ENCODE peak calls at places on chromosomes 12 and 14, in five cellular contexts. S, L, G, E and T are unnamed samples.

GRCh38 chr14:22824711-22825359 is 4.9 kb upstream of the MRPL52 start:
- DNase-seq in S (no peak), E (peak), L (no peak), G (peak), T (peak)

GRCh38 chr12:24778486-24779304 is 170.2 kb downstream of the BCAT1 start:
- DNase-seq in S (no peak), L (no peak), E (peak), G (peak), T (peak)

GRCh38 chr14:68784298-68784910 is 8.5 kb downstream of the ZFP36L1 start:
- DNase-seq in E (peak), G (peak), L (no peak), S (no peak), T (no peak)

GRCh38 chr14:100708349-100709217 is 18.1 kb upstream of the DLK1 start:
- DNase-seq in S (no peak), L (peak), E (no peak), G (peak), T (no peak)

GRCh38 chr12:38149395-38150073 is 167.0 kb upstream of the ALG10B start:
- DNase-seq in L (no peak), G (no peak), E (no peak), S (no peak), T (no peak)

GRCh38 chr12:109951136-109951535 is 45.0 kb downstream of the GIT2 start:
- DNase-seq in G (peak), E (no peak), S (no peak), L (no peak), T (peak)

GRCh38 chr12:49233842-49234526 is 30.9 kb upstream of the TUBA1C start:
- DNase-seq in G (no peak), L (peak), E (no peak), S (no peak), T (peak)

GRCh38 chr12:54161481-54162437 is 27.0 kb downstream of the SMUG1 start:
- DNase-seq in S (no peak), E (no peak), L (no peak), G (no peak), T (no peak)

GRCh38 chr12:124605869-124606774 is 38.7 kb upstream of the NCOR2 start:
- DNase-seq in E (peak), G (no peak), L (no peak), S (no peak), T (no peak)

GRCh38 chr12:102806592-102806991 is 110.5 kb downstream of the PAH start:
- DNase-seq in L (no peak), G (no peak), S (no peak), E (no peak), T (no peak)

GRCh38 chr12:105092336-105092735 is 8.1 kb upstream of the ALDH1L2 start:
- DNase-seq in L (peak), S (no peak), G (no peak), E (no peak), T (no peak)

GRCh38 chr12:16184691-16185090 is 92.8 kb downstream of the SLC15A5 start:
- DNase-seq in E (no peak), G (no peak), S (no peak), L (no peak), T (no peak)

GRCh38 chr12:50690923-50691322 is 73.0 kb upstream of the ATF1 start:
- DNase-seq in L (no peak), G (peak), E (no peak), S (no peak), T (peak)

GRCh38 chr14:68730811-68731425 is 61.9 kb downstream of the ZFP36L1 start:
- DNase-seq in G (no peak), L (peak), S (no peak), E (no peak), T (no peak)

GRCh38 chr12:23525450-23526072 is 423.9 kb downstream of the SOX5 start:
- DNase-seq in E (no peak), S (peak), L (no peak), G (no peak), T (peak)

GRCh38 chr14:92724516-92725340 is 23.7 kb downstream of the LGMN start:
- DNase-seq in G (no peak), S (no peak), L (no peak), E (no peak), T (no peak)

GRCh38 chr12:96164951-96165858 is 29.0 kb upstream of the ELK3 start:
- DNase-seq in S (no peak), L (no peak), G (no peak), E (peak), T (no peak)

GRCh38 chr14:49189381-49189780 is 396.8 kb downstream of the RPS29 start:
- DNase-seq in E (no peak), S (no peak), G (no peak), L (no peak), T (no peak)

GRCh38 chr14:64303471-64303917 is 9.3 kb upstream of the ESR2 start:
- DNase-seq in G (peak), S (no peak), L (peak), E (peak), T (peak)

GRCh38 chr12:132317233-132317938 is 12.0 kb downstream of the GALNT9 start:
- DNase-seq in S (no peak), G (no peak), E (no peak), L (no peak), T (no peak)

GRCh38 chr12:19138551-19139344 is 9.2 kb downstream of the PLEKHA5 start:
- DNase-seq in G (peak), S (peak), L (no peak), E (no peak), T (peak)

GRCh38 chr14:68625366-68626090 is 167.3 kb downstream of the ZFP36L1 start:
- DNase-seq in S (no peak), G (no peak), L (no peak), E (no peak), T (no peak)

GRCh38 chr14:101560534-101561113 is 671 bp upstream of the DIO3 start:
- DNase-seq in E (no peak), S (no peak), G (no peak), L (no peak), T (no peak)

GRCh38 chr12:43758247-43758727 is 303 bp downstream of the PUS7L start:
- DNase-seq in S (no peak), G (peak), E (no peak), L (no peak), T (peak)

GRCh38 chr14:79271122-79271521 is 940.2 kb downstream of the DIO2 start:
- DNase-seq in L (no peak), G (no peak), E (no peak), S (no peak), T (no peak)

GRCh38 chr12:65495233-65495632 is 216.8 kb downstream of the MSRB3 start:
- DNase-seq in E (no peak), L (no peak), G (peak), S (peak), T (peak)

GRCh38 chr14:53325176-53325806 is 172.2 kb upstream of the DDHD1 start:
- DNase-seq in L (no peak), E (no peak), G (peak), S (no peak), T (no peak)

GRCh38 chr12:65918057-65918456 is 93.8 kb downstream of the HMGA2 start:
- DNase-seq in S (no peak), G (no peak), E (no peak), L (no peak), T (no peak)

GRCh38 chr12:6383572-6384498 is at the start of gene LTBR:
- DNase-seq in S (no peak), L (peak), G (peak), E (peak), T (peak)

GRCh38 chr12:110335481-110336045 is 54.5 kb downstream of the ATP2A2 start:
- DNase-seq in S (no peak), L (no peak), G (no peak), E (no peak), T (no peak)

GRCh38 chr12:85527192-85527591 is 247.2 kb downstream of the ALX1 start:
- DNase-seq in G (no peak), E (no peak), S (no peak), L (no peak), T (no peak)

GRCh38 chr12:42162198-42162597 is 17.5 kb upstream of the GXYLT1 start:
- DNase-seq in G (peak), S (no peak), L (no peak), E (no peak), T (peak)

GRCh38 chr14:64956697-64957412 is 14.3 kb upstream of the GPX2 start:
- DNase-seq in L (no peak), G (no peak), E (no peak), S (no peak), T (no peak)

GRCh38 chr12:82948462-82948861 is 261.8 kb downstream of the TMTC2 start:
- DNase-seq in L (no peak), E (no peak), S (no peak), G (no peak), T (no peak)

GRCh38 chr12:22228022-22228875 is 106.3 kb downstream of the ST8SIA1 start:
- DNase-seq in L (no peak), S (no peak), G (peak), E (no peak), T (peak)

GRCh38 chr12:681857-682256 is 18.6 kb upstream of the NINJ2 start:
- DNase-seq in E (no peak), L (no peak), S (no peak), G (no peak), T (no peak)

GRCh38 chr12:69566603-69567002 is 18.7 kb upstream of the CCT2 start:
- DNase-seq in S (no peak), E (no peak), L (no peak), G (no peak), T (no peak)

GRCh38 chr12:57623811-57624390 is 9.1 kb downstream of the B4GALNT1 start:
- DNase-seq in L (no peak), G (no peak), E (no peak), S (no peak), T (no peak)

GRCh38 chr12:104121001-104121400 is 17.0 kb downstream of the NFYB start:
- DNase-seq in S (no peak), E (peak), G (peak), L (no peak), T (peak)

GRCh38 chr14:75155159-75155558 is 21.3 kb downstream of the TMED10 start:
- DNase-seq in L (no peak), E (no peak), S (no peak), G (no peak), T (no peak)
- H3K27ac ChIP-seq in L (no peak), E (no peak), S (no peak), G (no peak), T (no peak)

GRCh38 chr12:10363922-10364838 is 25.7 kb downstream of the KLRK1 start:
- DNase-seq in E (peak), S (no peak), L (no peak), G (peak), T (peak)
- H3K9ac ChIP-seq in E (peak), S (peak), L (peak), G (peak), T (peak)

DNA sequence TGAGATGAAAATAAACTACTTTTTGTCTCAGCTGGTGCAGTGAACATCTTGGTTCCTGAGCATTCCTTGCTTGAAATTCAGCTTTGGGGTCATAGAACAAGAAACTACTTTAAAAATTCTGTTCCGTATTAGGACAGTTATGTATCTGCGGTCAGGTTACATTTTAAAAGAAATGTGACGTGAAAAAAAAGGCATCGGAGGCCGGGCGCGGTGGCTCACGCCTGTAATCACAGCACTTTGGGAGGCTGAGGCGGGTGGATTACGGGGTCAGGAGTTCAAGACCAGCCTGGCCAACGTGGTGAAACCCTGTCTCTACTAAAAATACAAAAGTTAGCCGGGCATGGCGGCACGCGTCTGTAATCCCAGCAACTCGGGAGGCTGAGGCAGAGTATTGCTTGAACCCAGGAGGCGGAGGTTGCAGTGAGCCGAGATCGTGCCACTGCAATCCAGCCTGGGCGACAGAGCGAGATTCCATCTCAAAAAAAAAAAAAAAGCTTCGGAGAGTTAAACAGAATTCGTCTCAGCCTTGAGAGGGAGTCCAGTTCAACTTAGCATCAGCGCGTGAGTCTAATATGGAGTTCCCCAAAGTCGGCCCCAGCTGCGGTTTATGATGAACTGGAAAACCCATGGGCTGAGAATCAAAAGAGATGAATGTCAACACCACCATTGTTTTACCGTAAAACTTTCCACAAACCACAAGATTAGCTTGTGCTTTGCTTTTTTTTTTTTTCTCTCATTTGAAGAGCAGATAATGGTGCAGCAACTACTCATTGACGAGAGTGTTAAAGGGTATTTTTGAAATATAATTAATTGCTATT is 2.1 kb upstream of the SLC2A13 start:
- DNase-seq in S (no peak), G (no peak), E (no peak), L (no peak), T (no peak)
- H2AFZ ChIP-seq in S (no peak), G (peak), E (no peak), L (no peak), T (no peak)

GRCh38 chr14:87306770-87307169 is 686.2 kb downstream of the GALC start:
- DNase-seq in S (no peak), G (no peak), L (no peak), E (no peak), T (no peak)

GRCh38 chr14:87309557-87309956 is 683.4 kb downstream of the GALC start:
- DNase-seq in S (no peak), E (no peak), L (no peak), G (no peak), T (no peak)

GRCh38 chr14:87312138-87312537 is 680.8 kb downstream of the GALC start:
- DNase-seq in L (no peak), E (no peak), S (no peak), G (no peak), T (no peak)
- H3K27ac ChIP-seq in L (no peak), E (no peak), S (no peak), G (no peak), T (no peak)

GRCh38 chr14:104786091-104786586 is 9.4 kb downstream of the AKT1 start:
- DNase-seq in G (no peak), E (no peak), S (no peak), L (no peak), T (no peak)

GRCh38 chr14:104788873-104789663 is 6.5 kb downstream of the AKT1 start:
- DNase-seq in L (no peak), S (no peak), G (no peak), E (no peak), T (no peak)

GRCh38 chr14:104786726-104787675 is 8.5 kb downstream of the AKT1 start:
- DNase-seq in L (no peak), S (no peak), E (no peak), G (no peak), T (no peak)

GRCh38 chr14:104788533-104788818 is 7.1 kb downstream of the AKT1 start:
- DNase-seq in S (no peak), G (no peak), L (no peak), E (no peak), T (no peak)

DNA sequence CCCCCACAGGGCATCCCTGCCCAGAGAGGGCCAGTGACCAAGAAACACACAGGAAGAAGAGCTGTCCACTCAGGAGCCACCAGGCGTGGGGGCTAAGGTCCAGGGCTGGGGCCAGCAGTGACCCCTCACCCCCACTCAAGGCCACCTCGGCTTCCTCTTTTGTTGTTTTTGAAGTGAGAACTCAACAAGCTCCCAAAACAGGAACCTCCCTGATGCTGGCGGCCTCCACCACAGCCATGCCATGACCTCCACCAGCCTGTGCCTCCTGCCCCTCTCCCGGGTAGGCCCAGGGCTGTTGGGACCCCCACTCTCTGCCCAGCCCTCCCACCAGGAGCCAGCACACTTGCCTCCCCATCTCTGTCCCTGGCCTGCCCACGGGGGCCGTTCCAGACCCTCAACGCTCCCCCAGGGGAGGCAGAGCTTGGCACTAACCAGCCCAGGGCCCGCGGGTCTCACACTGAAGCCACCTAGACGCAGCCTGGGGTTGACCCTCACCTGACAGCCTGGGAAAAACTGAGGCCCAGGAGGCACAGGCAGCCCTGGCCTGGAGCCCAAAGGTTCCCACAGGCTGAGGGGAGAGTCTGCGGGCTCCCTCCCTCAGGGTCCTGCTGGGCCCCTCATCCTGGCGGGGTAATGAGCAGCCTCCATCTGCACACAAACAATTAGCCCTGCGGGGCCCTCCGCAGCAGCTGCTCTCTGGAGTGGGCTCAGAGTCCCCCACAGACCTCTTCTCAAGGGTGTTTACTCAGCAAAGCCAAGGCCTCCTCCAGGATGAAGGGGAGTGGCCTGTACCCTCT is 7.6 kb downstream of the AKT1 start:
- DNase-seq in G (no peak), S (no peak), L (no peak), E (no peak), T (no peak)
- H3K9ac ChIP-seq in G (no peak), S (no peak), L (no peak), E (no peak), T (no peak)